ENCODE peak calls at places on chromosomes 12 and 14, in seven cellular contexts. I, F, S, Z, M, H and J are unnamed samples.

GRCh38 chr14:96578619-96579018 is 76.4 kb downstream of the PAPOLA start:
- DNase-seq in S (no peak), H (no peak), I (no peak), Z (no peak), M (no peak), F (no peak), J (no peak)

GRCh38 chr12:96208346-96208745 is 14.2 kb downstream of the ELK3 start:
- DNase-seq in H (no peak), Z (peak), I (peak), S (no peak), F (no peak), M (no peak), J (no peak)

GRCh38 chr12:52581481-52581880 is 7.8 kb upstream of the KRT74 start:
- DNase-seq in H (no peak), I (no peak), F (no peak), S (peak), Z (peak), M (no peak), J (no peak)

GRCh38 chr14:68470361-68470760 is 322.5 kb downstream of the ZFP36L1 start:
- DNase-seq in H (no peak), M (no peak), I (no peak), F (no peak), Z (no peak), S (no peak), J (no peak)

GRCh38 chr12:3480744-3481143 is 10.3 kb upstream of the PRMT8 start:
- DNase-seq in M (no peak), Z (no peak), I (no peak), S (no peak), H (no peak), F (no peak), J (no peak)

GRCh38 chr12:64757778-64758177 is 1.4 kb downstream of the GNS start:
- DNase-seq in F (no peak), Z (peak), M (no peak), I (no peak), S (no peak), H (no peak), J (no peak)

GRCh38 chr12:69685810-69686209 is 13.3 kb downstream of the BEST3 start:
- DNase-seq in F (no peak), S (no peak), H (no peak), I (peak), Z (peak), M (no peak), J (no peak)

GRCh38 chr14:74954947-74955228 is 509 bp downstream of the PGF start:
- DNase-seq in I (peak), S (no peak), F (no peak), Z (no peak), M (no peak), H (no peak), J (no peak)

GRCh38 chr12:102595315-102595714 is 115.0 kb upstream of the IGF1 start:
- DNase-seq in Z (no peak), S (no peak), F (no peak), H (no peak), M (no peak), I (no peak), J (no peak)

GRCh38 chr14:81169711-81170103 is 51.1 kb downstream of the GTF2A1 start:
- DNase-seq in I (peak), S (peak), F (peak), M (no peak), Z (peak), H (no peak), J (no peak)

GRCh38 chr14:102822311-102822863 is 45.1 kb downstream of the TRAF3 start:
- DNase-seq in H (no peak), M (no peak), S (no peak), Z (peak), I (peak), F (no peak), J (peak)

GRCh38 chr12:11812558-11813421 is 163.3 kb downstream of the ETV6 start:
- DNase-seq in S (no peak), Z (no peak), M (peak), H (peak), I (peak), F (no peak), J (peak)

GRCh38 chr12:27524839-27525238 is 833 bp downstream of the PPFIBP1 start:
- DNase-seq in M (no peak), S (no peak), Z (peak), I (peak), F (no peak), H (no peak), J (no peak)

GRCh38 chr12:13383379-13383778 is 186.9 kb downstream of the EMP1 start:
- DNase-seq in F (no peak), I (no peak), M (peak), Z (no peak), S (no peak), H (peak), J (no peak)

GRCh38 chr14:68279777-68280233 is 460.2 kb downstream of the RAD51B start:
- DNase-seq in S (no peak), Z (no peak), H (no peak), M (no peak), F (no peak), I (no peak), J (peak)

GRCh38 chr14:91230363-91231035 is 14.0 kb downstream of the GPR68 start:
- DNase-seq in I (no peak), S (no peak), Z (peak), H (no peak), F (no peak), M (no peak), J (no peak)

GRCh38 chr14:73253721-73254120 is 16.4 kb downstream of the PAPLN start:
- DNase-seq in S (peak), Z (no peak), I (no peak), M (no peak), H (no peak), F (no peak), J (no peak)

GRCh38 chr12:16027012-16027411 is 115.9 kb downstream of the DERA start:
- DNase-seq in S (no peak), H (no peak), M (no peak), F (no peak), Z (peak), I (no peak), J (no peak)

GRCh38 chr14:71758198-71758955 is 173.9 kb upstream of the RGS6 start:
- DNase-seq in Z (no peak), H (no peak), S (no peak), I (no peak), F (no peak), M (no peak), J (no peak)

GRCh38 chr14:31926123-31926522 is 151.0 kb upstream of the ARHGAP5 start:
- DNase-seq in M (no peak), H (no peak), F (no peak), I (peak), S (no peak), Z (peak), J (peak)

GRCh38 chr12:115375188-115375991 is 691.4 kb upstream of the TBX3 start:
- DNase-seq in M (no peak), S (no peak), I (no peak), H (no peak), F (no peak), Z (peak), J (peak)

GRCh38 chr14:90816686-90817436 is 631 bp upstream of the TTC7B start:
- DNase-seq in F (no peak), S (no peak), Z (no peak), M (no peak), H (no peak), I (no peak), J (no peak)

GRCh38 chr12:93802293-93802692 is 125.1 kb downstream of the CRADD start:
- DNase-seq in Z (no peak), M (no peak), H (no peak), I (no peak), S (no peak), F (no peak), J (no peak)

GRCh38 chr14:55129428-55130193 is 559 bp downstream of the LGALS3 start:
- DNase-seq in M (peak), S (peak), Z (peak), H (peak), F (peak), I (peak), J (peak)

GRCh38 chr14:60266021-60266937 is 17.3 kb downstream of the PPM1A start:
- DNase-seq in H (peak), F (no peak), S (no peak), M (no peak), Z (peak), I (peak), J (no peak)

GRCh38 chr12:15669256-15669948 is 119.8 kb downstream of the EPS8 start:
- DNase-seq in S (no peak), M (no peak), Z (peak), H (no peak), I (no peak), F (no peak), J (no peak)

DNA sequence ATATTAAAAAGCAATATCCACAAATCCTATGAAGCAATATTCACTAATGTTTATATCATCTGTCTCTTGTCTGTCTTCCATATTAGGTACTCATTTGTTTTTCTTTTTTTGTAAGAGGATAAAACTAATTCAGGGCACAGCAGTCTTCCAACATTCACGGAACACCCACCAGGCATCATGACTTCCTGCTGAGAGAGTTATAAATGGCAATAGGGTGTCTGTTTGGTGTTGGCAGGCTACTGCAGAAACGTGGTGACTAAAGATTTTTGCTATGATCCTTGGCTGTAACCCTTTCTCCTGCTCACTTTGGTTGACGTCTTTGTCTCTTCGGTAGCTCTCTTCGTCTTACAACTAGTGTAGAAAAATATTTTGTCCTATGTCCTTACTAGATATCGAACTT is 860.6 kb upstream of the MGAT4C start:
- DNase-seq in Z (no peak), S (no peak), H (no peak), F (no peak), I (no peak), M (no peak), J (no peak)
- TF ChIP-seq CTCF in Z (no peak), S (no peak), H (no peak), F (no peak), I (no peak), M (no peak), J (no peak)

GRCh38 chr14:100146548-100147091 is 12.8 kb downstream of the DEGS2 start:
- DNase-seq in M (no peak), S (no peak), Z (no peak), F (no peak), I (no peak), H (no peak), J (no peak)
- TF ChIP-seq CTCF in M (no peak), S (no peak), Z (no peak), F (no peak), I (no peak), H (no peak), J (peak)

GRCh38 chr12:113867258-113867657 is 98.9 kb downstream of the RBM19 start:
- DNase-seq in F (no peak), Z (peak), S (no peak), I (no peak), M (no peak), H (peak), J (no peak)
- TF ChIP-seq CTCF in F (no peak), Z (peak), S (no peak), I (peak), M (peak), H (no peak), J (peak)

GRCh38 chr12:62629413-62629812 is 162.8 kb downstream of the MON2 start:
- DNase-seq in F (no peak), H (no peak), S (no peak), Z (no peak), M (no peak), I (no peak), J (no peak)

GRCh38 chr12:62632521-62632920 is 165.9 kb downstream of the MON2 start:
- DNase-seq in F (peak), M (peak), I (peak), Z (peak), S (peak), H (peak), J (peak)

GRCh38 chr12:62629971-62630739 is 163.5 kb downstream of the MON2 start:
- DNase-seq in Z (no peak), I (no peak), M (no peak), F (no peak), H (no peak), S (no peak), J (no peak)

GRCh38 chr12:62635630-62636029 is 169.0 kb downstream of the MON2 start:
- DNase-seq in I (no peak), F (no peak), M (no peak), S (no peak), Z (no peak), H (no peak), J (no peak)

DNA sequence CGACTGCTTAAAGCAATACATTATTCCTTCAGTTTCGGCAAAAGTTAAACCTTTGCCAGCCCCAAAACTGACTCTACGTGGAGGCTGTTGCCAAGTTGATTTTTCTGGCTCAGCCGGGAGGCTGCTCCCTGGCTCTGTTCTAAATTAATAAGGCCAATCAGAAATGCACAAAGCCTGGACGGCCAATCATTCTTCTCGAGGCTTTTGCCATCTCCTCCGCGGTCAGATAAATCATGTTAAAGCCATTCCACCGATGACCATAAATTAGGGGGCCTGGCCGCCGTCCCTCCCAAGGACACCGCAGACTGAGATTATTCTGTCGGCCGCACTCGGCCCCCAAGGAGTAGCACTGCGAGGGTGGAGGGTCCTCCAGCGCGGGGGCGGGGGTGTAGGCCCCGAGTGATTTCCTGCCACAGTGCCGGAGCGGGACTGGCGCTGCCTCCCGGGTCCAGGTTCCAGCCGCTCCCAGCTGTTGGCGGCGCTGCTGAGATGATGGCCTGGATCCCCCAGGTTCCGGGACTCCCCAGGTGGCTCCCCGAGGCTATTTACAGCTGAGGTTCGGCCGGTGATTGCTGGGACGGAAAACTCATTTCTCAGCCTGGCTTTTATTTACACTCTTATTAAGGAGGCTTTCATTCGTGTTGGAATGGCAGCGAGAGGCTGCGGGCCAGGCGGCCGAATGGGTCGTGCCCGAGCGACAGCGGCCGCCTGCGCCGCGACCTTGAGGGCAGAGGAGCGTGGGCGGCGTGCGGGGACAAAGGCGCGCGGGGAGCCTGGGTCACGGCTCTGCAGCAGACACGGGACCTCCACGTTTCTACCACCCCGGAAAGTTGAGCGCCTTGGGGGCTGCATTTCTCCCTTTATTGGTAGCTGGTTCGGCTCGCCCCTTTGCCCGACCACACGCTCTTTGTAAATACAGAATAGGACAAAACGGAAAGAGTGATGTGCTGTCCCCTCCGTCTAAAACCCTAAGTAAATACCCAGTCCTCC is 165.2 kb downstream of the MON2 start:
- DNase-seq in Z (peak), M (peak), F (peak), S (peak), H (peak), I (peak), J (peak)
- TF ChIP-seq CTCF in Z (peak), M (peak), F (peak), S (peak), H (no peak), I (peak), J (peak)

GRCh38 chr12:22283508-22283907 is 51.0 kb downstream of the ST8SIA1 start:
- DNase-seq in S (no peak), Z (no peak), M (no peak), H (no peak), F (no peak), I (no peak), J (no peak)
- TF ChIP-seq CTCF in S (no peak), Z (no peak), M (no peak), H (no peak), F (no peak), I (no peak), J (no peak)

GRCh38 chr12:120686151-120686689 is 729 bp upstream of the MLEC start:
- DNase-seq in M (peak), H (peak), I (peak), F (peak), S (peak), Z (peak), J (peak)

GRCh38 chr12:120684523-120684932 is 2.4 kb upstream of the MLEC start:
- DNase-seq in F (no peak), M (no peak), Z (peak), H (no peak), S (no peak), I (no peak), J (no peak)

GRCh38 chr12:120688527-120689071 is 1.6 kb downstream of the MLEC start:
- DNase-seq in Z (peak), S (no peak), H (peak), F (no peak), I (peak), M (no peak), J (no peak)

GRCh38 chr12:120687570-120688289 is 781 bp downstream of the MLEC start:
- DNase-seq in I (peak), H (no peak), Z (peak), S (no peak), M (no peak), F (peak), J (no peak)

DNA sequence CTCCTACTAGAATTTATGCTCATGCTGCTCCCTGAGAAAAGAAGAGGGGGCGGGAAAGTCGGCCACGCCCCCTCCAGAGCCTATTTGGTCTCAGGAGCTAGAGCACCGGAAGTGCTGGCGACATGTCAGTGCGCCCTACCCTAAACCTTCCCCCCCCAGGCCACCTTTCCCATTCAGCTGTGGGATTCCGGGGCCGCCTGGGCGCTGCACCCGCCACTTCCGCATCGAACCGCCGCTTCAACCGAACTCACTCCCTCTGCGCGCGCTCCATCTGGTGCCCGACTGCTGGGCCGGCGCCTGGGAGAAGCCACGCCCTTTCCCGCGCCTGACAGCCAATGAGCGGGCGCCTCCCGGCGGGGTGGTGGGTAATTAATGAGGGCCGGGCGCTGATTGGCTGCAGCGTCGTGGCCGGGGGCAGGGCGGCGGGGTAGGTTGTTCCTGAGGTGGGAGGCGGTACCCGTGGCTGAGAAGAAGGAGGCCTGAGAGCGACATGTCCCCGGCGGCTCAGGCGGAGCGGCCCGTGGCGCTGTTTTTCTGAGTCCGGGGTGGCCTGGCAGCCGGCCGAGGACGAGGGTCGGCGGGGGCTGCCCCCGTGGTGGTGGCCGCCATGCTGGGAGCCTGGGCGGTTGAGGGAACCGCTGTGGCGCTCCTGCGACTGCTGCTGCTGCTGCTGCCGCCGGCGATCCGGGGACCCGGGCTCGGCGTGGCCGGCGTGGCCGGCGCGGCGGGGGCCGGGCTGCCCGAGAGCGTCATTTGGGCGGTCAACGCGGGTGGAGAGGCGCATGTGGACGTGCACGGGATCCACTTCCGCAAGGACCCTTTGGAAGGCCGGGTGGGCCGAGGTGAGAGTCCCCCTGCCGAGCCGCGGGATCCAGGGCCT is at the start of gene MLEC:
- DNase-seq in S (peak), H (peak), M (peak), Z (peak), F (peak), I (peak), J (peak)
- TF ChIP-seq CTCF in S (no peak), H (no peak), M (no peak), Z (no peak), F (peak), I (no peak), J (peak)